ENCODE peak calls at places on chromosome 21, in ten cellular contexts. S, D, Q, M, K, C, W, N, E and J are unnamed samples.

GRCh38 chr21:33951276-33952178 is 35.9 kb upstream of the ATP5PO start:
- DNase-seq in S (no peak), D (no peak), Q (no peak), M (no peak), K (no peak), C (no peak), W (no peak), N (no peak), E (peak; percentile 79), J (no peak)

GRCh38 chr21:35616090-35616489 is 444.2 kb downstream of the SETD4 start:
- DNase-seq in S (no peak), D (no peak), Q (no peak), M (no peak), K (no peak), C (no peak), W (no peak), N (no peak), E (peak; percentile 70), J (no peak)

GRCh38 chr21:14900058-14900457 is 164.7 kb downstream of the NRIP1 start:
- DNase-seq in S (no peak), D (no peak), Q (no peak), M (no peak), K (no peak), C (no peak), W (no peak), N (no peak), E (peak; percentile 80), J (no peak)

GRCh38 chr21:34983680-34984086 is 65.4 kb downstream of the RUNX1 start:
- DNase-seq in S (no peak), D (no peak), Q (no peak), M (peak; percentile 44), K (no peak), C (no peak), W (no peak), N (no peak), E (peak; percentile 63), J (no peak)

GRCh38 chr21:35777081-35777480 is 283.2 kb downstream of the SETD4 start:
- DNase-seq in S (no peak), D (no peak), Q (no peak), M (no peak), K (no peak), C (no peak), W (no peak), N (no peak), E (no peak), J (no peak)

GRCh38 chr21:29669416-29669815 is 270.4 kb downstream of the GRIK1 start:
- DNase-seq in S (no peak), D (no peak), Q (no peak), M (no peak), K (no peak), C (no peak), W (no peak), N (no peak), E (no peak), J (no peak)

GRCh38 chr21:37186983-37187382 is 80.2 kb downstream of the VPS26C start:
- DNase-seq in S (no peak), D (no peak), Q (no peak), M (no peak), K (no peak), C (no peak), W (no peak), N (no peak), E (no peak), J (no peak)

GRCh38 chr21:42172596-42173483 is 46.1 kb upstream of the ABCG1 start:
- DNase-seq in S (no peak), D (no peak), Q (peak; percentile 13), M (no peak), K (no peak), C (no peak), W (no peak), N (no peak), E (no peak), J (no peak)

GRCh38 chr21:35002879-35003722 is 46.0 kb downstream of the RUNX1 start:
- DNase-seq in S (no peak), D (no peak), Q (no peak), M (no peak), K (no peak), C (no peak), W (no peak), N (no peak), E (peak; percentile 92), J (no peak)

GRCh38 chr21:25422610-25423608 is 184.4 kb downstream of the MRPL39 start:
- DNase-seq in S (no peak), D (no peak), Q (no peak), M (no peak), K (no peak), C (no peak), W (no peak), N (no peak), E (no peak), J (no peak)

GRCh38 chr21:25426580-25426979 is 180.7 kb downstream of the MRPL39 start:
- DNase-seq in S (no peak), D (no peak), Q (no peak), M (no peak), K (no peak), C (no peak), W (no peak), N (no peak), E (no peak), J (no peak)

GRCh38 chr21:25425156-25425555 is 182.1 kb downstream of the MRPL39 start:
- DNase-seq in S (no peak), D (no peak), Q (no peak), M (no peak), K (no peak), C (no peak), W (no peak), N (no peak), E (no peak), J (no peak)

GRCh38 chr21:25424045-25424444 is 183.2 kb downstream of the MRPL39 start:
- DNase-seq in S (no peak), D (no peak), Q (no peak), M (no peak), K (no peak), C (no peak), W (no peak), N (no peak), E (no peak), J (no peak)

GRCh38 chr21:25424674-25425073 is 182.6 kb downstream of the MRPL39 start:
- DNase-seq in S (no peak), D (no peak), Q (no peak), M (no peak), K (no peak), C (no peak), W (no peak), N (no peak), E (no peak), J (no peak)
- H3K4me1 ChIP-seq in S (no peaks in the 10 kb centered on the region), D (peaks cover 6% of the 10 kb centered on the region), Q (peaks cover 2% of the 10 kb centered on the region), M (no peaks in the 10 kb centered on the region), K (no peaks in the 10 kb centered on the region), C (no peaks in the 10 kb centered on the region), W (no peaks in the 10 kb centered on the region), N (no peaks in the 10 kb centered on the region), E (no peaks in the 10 kb centered on the region), J (no peaks in the 10 kb centered on the region)

DNA sequence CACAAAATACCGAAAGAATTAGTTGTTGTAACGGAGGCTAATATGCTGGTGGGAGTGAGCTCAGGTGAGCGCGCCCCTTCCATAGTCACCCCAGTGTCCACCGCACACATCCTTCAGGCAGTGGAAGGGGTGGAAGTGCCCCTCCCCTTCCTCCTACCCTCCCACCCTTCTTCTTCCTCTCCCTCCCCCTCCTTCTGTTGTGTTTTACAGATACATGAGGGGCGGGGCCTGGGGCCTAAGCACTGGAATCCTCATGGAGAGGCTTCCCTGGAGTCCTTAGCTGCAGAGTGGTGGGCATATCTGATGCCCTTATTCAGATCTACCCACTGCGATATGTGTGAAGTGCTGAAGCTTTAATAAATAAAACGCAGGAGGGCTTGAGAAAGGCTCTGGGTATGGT is 10.3 kb upstream of the ADARB1 start:
- DNase-seq in S (no peak), D (no peak), Q (no peak), M (no peak), K (no peak), C (no peak), W (peak; percentile 24), N (no peak), E (no peak), J (no peak)
- H3K27ac ChIP-seq in S (no peak overlapping the region), D (no peak overlapping the region), Q (no peak overlapping the region), M (no peak overlapping the region), K (no peak overlapping the region), C (no peak overlapping the region), W (no peak overlapping the region), N (no peak overlapping the region), E (no peak overlapping the region), J (no peak overlapping the region)

GRCh38 chr21:43313939-43314405 is 113.0 kb downstream of the SIK1 start:
- DNase-seq in S (no peak), D (peak; percentile 15), Q (no peak), M (no peak), K (no peak), C (no peak), W (no peak), N (no peak), E (no peak), J (no peak)

GRCh38 chr21:43311303-43311817 is 115.6 kb downstream of the SIK1 start:
- DNase-seq in S (no peak), D (peak; percentile 46), Q (no peak), M (no peak), K (no peak), C (peak; percentile 80), W (no peak), N (peak; percentile 74), E (no peak), J (no peak)

GRCh38 chr21:43312011-43312410 is 114.9 kb downstream of the SIK1 start:
- DNase-seq in S (no peak), D (no peak), Q (no peak), M (no peak), K (no peak), C (no peak), W (no peak), N (no peak), E (no peak), J (no peak)

GRCh38 chr21:43312751-43313169 is 114.2 kb downstream of the SIK1 start:
- DNase-seq in S (no peak), D (peak; percentile 16), Q (no peak), M (no peak), K (no peak), C (peak; percentile 84), W (no peak), N (no peak), E (no peak), J (no peak)

DNA sequence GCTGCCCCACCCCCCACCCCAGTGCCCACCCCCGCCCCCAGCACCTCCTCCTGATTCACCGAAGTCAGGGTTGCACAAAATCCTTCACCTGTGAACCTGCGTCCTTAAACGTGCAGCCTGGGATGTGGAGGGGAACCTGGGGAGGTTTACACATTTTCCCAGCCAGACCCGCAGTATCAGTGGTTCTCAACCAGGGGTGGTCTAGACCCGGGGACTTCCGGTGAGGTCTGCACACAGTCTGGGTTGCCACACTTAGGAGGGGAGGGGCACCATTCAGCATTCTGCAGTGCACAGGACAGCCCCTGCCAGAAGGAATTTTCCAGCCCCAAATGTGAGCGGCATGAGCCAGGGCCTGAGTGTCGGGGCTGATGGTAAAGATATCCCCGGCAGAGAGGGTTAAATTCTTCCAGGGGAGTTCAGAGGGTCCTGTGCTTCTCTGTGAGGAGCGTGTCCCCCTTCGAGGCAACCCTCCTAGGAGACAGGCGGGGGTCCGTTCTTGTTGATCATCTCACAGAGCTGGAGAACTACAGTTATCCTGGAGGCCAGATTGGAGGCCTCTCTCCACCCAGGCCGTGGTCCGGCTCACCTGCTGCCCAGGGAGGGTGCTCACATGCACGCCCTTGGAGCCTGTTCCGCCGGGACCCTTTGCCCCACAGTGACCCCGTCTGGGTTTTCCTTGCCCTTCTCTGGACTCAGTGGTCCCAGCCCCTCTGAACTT is 113.6 kb downstream of the SIK1 start:
- DNase-seq in S (no peak), D (peak; percentile 13), Q (no peak), M (no peak), K (no peak), C (no peak), W (no peak), N (no peak), E (no peak), J (no peak)
- TF ChIP-seq POLR2A in S (no peak), D (no peak), Q (no peak), M (no peak), K (no peak), C (no peak), W (no peak), N (no peak), E (no peak), J (no peak)

GRCh38 chr21:44020551-44020950 is 8.4 kb downstream of the TRAPPC10 start:
- DNase-seq in S (no peak), D (no peak), Q (no peak), M (no peak), K (no peak), C (no peak), W (no peak), N (no peak), E (no peak), J (no peak)
- H3K4me1 ChIP-seq in S (peaks cover 5% of the 10 kb centered on the region), D (peaks cover 26% of the 10 kb centered on the region), Q (peaks cover 10% of the 10 kb centered on the region), M (peaks cover 54% of the 10 kb centered on the region), K (peaks cover 73% of the 10 kb centered on the region), C (peaks cover 18% of the 10 kb centered on the region), W (peaks cover 22% of the 10 kb centered on the region), N (peaks cover 43% of the 10 kb centered on the region), E (peaks cover 10% of the 10 kb centered on the region), J (peaks cover 3% of the 10 kb centered on the region)